ENCODE peak calls at places on chromosomes 5 and 9, in seven cellular contexts. One of them, this sample, is unnamed.

GRCh38 chr5:172902497-172903472 is 56.4 kb upstream of the RPL26L1 start:
- DNase-seq in neural progenitor cell: peak
- DNase-seq in HepG2: peak
- DNase-seq in H1: peak
- DNase-seq in HCT116: peak
- DNase-seq in astrocyte: peak
- DNase-seq in PC-9: peak
- DNase-seq in this sample: peak

GRCh38 chr5:89493414-89493813 is 610.4 kb upstream of the MEF2C start:
- DNase-seq in neural progenitor cell: no peak
- DNase-seq in HepG2: no peak
- DNase-seq in H1: no peak
- DNase-seq in HCT116: no peak
- DNase-seq in astrocyte: no peak
- DNase-seq in PC-9: no peak
- DNase-seq in this sample: no peak

GRCh38 chr9:127185931-127186781 is 63.7 kb upstream of the ANGPTL2 start:
- DNase-seq in neural progenitor cell: peak
- DNase-seq in HepG2: peak
- DNase-seq in H1: no peak
- DNase-seq in HCT116: no peak
- DNase-seq in astrocyte: peak
- DNase-seq in PC-9: no peak
- DNase-seq in this sample: peak

GRCh38 chr9:137734181-137734580 is 115.4 kb downstream of the EHMT1 start:
- DNase-seq in neural progenitor cell: no peak
- DNase-seq in HepG2: no peak
- DNase-seq in H1: no peak
- DNase-seq in HCT116: no peak
- DNase-seq in astrocyte: no peak
- DNase-seq in PC-9: no peak
- DNase-seq in this sample: no peak

GRCh38 chr5:172749881-172750608 is 20.9 kb downstream of the DUSP1 start:
- DNase-seq in neural progenitor cell: no peak
- DNase-seq in HepG2: no peak
- DNase-seq in H1: no peak
- DNase-seq in HCT116: no peak
- DNase-seq in astrocyte: peak
- DNase-seq in PC-9: no peak
- DNase-seq in this sample: no peak

GRCh38 chr9:83056180-83056579 is 6.8 kb downstream of the RASEF start:
- DNase-seq in neural progenitor cell: no peak
- DNase-seq in HepG2: no peak
- DNase-seq in H1: no peak
- DNase-seq in HCT116: no peak
- DNase-seq in astrocyte: no peak
- DNase-seq in PC-9: no peak
- DNase-seq in this sample: no peak

GRCh38 chr9:137218754-137219271 is 3.2 kb downstream of the RNF208 start:
- DNase-seq in neural progenitor cell: no peak
- DNase-seq in HepG2: peak
- DNase-seq in H1: no peak
- DNase-seq in HCT116: no peak
- DNase-seq in astrocyte: peak
- DNase-seq in PC-9: peak
- DNase-seq in this sample: peak

GRCh38 chr5:119017999-119018398 is 29.7 kb upstream of the DTWD2 start:
- DNase-seq in neural progenitor cell: no peak
- DNase-seq in HepG2: no peak
- DNase-seq in H1: no peak
- DNase-seq in HCT116: no peak
- DNase-seq in astrocyte: no peak
- DNase-seq in PC-9: no peak
- DNase-seq in this sample: no peak

GRCh38 chr5:179279347-179280094 is 65.7 kb downstream of the ADAMTS2 start:
- DNase-seq in neural progenitor cell: no peak
- DNase-seq in HepG2: no peak
- DNase-seq in H1: no peak
- DNase-seq in HCT116: no peak
- DNase-seq in astrocyte: no peak
- DNase-seq in PC-9: no peak
- DNase-seq in this sample: no peak

GRCh38 chr5:99019812-99020697 is 91.2 kb upstream of the CHD1 start:
- DNase-seq in neural progenitor cell: no peak
- DNase-seq in HepG2: peak
- DNase-seq in H1: no peak
- DNase-seq in HCT116: peak
- DNase-seq in astrocyte: peak
- DNase-seq in PC-9: peak
- DNase-seq in this sample: peak

GRCh38 chr5:62771331-62771730 is 192.7 kb downstream of the LRRC70 start:
- DNase-seq in neural progenitor cell: no peak
- DNase-seq in HepG2: no peak
- DNase-seq in H1: no peak
- DNase-seq in HCT116: no peak
- DNase-seq in astrocyte: no peak
- DNase-seq in PC-9: no peak
- DNase-seq in this sample: no peak

GRCh38 chr5:93676707-93677106 is 64.7 kb downstream of the POU5F2 start:
- DNase-seq in neural progenitor cell: peak
- DNase-seq in HepG2: no peak
- DNase-seq in H1: no peak
- DNase-seq in HCT116: no peak
- DNase-seq in astrocyte: no peak
- DNase-seq in PC-9: no peak
- DNase-seq in this sample: no peak

GRCh38 chr5:171899792-171900191 is 106.6 kb downstream of the FBXW11 start:
- DNase-seq in neural progenitor cell: peak
- DNase-seq in HepG2: no peak
- DNase-seq in H1: no peak
- DNase-seq in HCT116: no peak
- DNase-seq in astrocyte: no peak
- DNase-seq in PC-9: no peak
- DNase-seq in this sample: no peak

GRCh38 chr9:89442981-89443817 is 54.7 kb downstream of the SEMA4D start:
- DNase-seq in neural progenitor cell: no peak
- DNase-seq in HepG2: no peak
- DNase-seq in H1: no peak
- DNase-seq in HCT116: no peak
- DNase-seq in astrocyte: no peak
- DNase-seq in PC-9: no peak
- DNase-seq in this sample: peak

GRCh38 chr9:78006734-78007133 is 24.9 kb downstream of the GNAQ start:
- DNase-seq in neural progenitor cell: no peak
- DNase-seq in HepG2: no peak
- DNase-seq in H1: no peak
- DNase-seq in HCT116: no peak
- DNase-seq in astrocyte: no peak
- DNase-seq in PC-9: no peak
- DNase-seq in this sample: no peak
- H3K27ac ChIP-seq in neural progenitor cell: no peak
- H3K27ac ChIP-seq in HepG2: no peak
- H3K27ac ChIP-seq in H1: no peak
- H3K27ac ChIP-seq in HCT116: no peak
- H3K27ac ChIP-seq in astrocyte: no peak
- H3K27ac ChIP-seq in PC-9: no peak
- H3K27ac ChIP-seq in this sample: no peak

DNA sequence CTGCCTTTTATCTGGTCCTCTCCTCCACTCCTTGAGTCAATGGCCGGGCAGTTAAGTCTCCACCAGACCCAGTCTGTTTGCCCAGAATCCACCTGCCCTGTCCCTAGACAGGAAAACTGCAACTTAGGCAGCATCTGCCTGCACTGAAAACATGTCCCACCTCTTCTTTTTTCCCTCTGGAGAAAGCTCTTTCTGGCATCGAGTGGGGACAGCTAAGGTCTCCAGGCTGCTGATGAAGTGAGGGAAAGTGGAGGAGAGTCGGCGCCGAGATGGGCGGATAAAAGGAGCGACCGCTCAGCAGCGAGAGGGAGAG is 243 bp upstream of the SHISAL2B start:
- DNase-seq in neural progenitor cell: no peak
- DNase-seq in HepG2: no peak
- DNase-seq in H1: no peak
- DNase-seq in HCT116: no peak
- DNase-seq in astrocyte: no peak
- DNase-seq in PC-9: no peak
- DNase-seq in this sample: no peak
- TF ChIP-seq EZH2 in neural progenitor cell: no peak
- TF ChIP-seq EZH2 in HepG2: no peak
- TF ChIP-seq EZH2 in H1: peak
- TF ChIP-seq EZH2 in HCT116: no peak
- TF ChIP-seq EZH2 in astrocyte: no peak
- TF ChIP-seq EZH2 in PC-9: no peak
- TF ChIP-seq EZH2 in this sample: no peak

GRCh38 chr9:25396828-25397227 is 281.4 kb downstream of the TUSC1 start:
- DNase-seq in neural progenitor cell: no peak
- DNase-seq in HepG2: no peak
- DNase-seq in H1: no peak
- DNase-seq in HCT116: no peak
- DNase-seq in astrocyte: no peak
- DNase-seq in PC-9: no peak
- DNase-seq in this sample: no peak

GRCh38 chr9:25397746-25398145 is 280.5 kb downstream of the TUSC1 start:
- DNase-seq in neural progenitor cell: no peak
- DNase-seq in HepG2: no peak
- DNase-seq in H1: no peak
- DNase-seq in HCT116: no peak
- DNase-seq in astrocyte: no peak
- DNase-seq in PC-9: no peak
- DNase-seq in this sample: no peak
- H3K27ac ChIP-seq in neural progenitor cell: no peak
- H3K27ac ChIP-seq in HepG2: no peak
- H3K27ac ChIP-seq in H1: no peak
- H3K27ac ChIP-seq in HCT116: no peak
- H3K27ac ChIP-seq in astrocyte: no peak
- H3K27ac ChIP-seq in PC-9: no peak
- H3K27ac ChIP-seq in this sample: no peak

DNA sequence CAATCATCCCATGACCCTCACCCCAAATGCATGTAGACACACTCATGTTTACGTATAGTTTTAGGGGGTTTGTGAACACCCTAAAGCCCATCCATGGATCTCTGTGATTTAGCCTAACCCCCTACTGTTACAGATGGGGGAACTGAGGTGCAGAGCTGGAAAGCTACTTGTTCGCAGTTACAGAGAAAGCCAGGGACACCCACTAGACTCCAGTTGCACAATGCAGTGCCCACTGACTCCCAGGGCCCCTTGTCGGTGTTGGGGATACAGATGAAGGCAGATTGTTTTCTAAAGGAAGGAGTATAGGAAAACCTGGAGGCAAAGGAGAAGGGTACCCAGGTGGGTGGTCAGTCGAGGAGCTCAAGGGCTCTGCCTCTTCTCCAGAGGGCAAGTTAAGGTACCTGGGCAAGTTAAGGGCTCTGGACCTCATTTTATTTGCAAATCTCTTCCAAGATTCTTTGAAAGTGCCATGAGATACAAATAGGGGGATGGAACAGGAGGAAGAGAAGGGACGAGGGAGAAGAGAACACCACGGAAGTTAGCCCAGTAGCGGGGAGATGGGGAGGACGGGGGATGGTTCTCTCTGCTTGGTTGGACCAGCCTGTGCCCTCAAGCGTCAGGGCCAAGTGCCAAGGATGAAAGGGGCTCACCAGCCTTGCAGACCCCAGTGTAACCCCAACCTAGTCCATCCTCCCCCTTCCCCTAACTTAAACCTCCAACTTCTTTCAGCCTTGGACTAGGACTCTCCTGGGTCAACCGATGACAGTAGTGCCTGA is 958 bp downstream of the MYOZ3 start:
- DNase-seq in neural progenitor cell: no peak
- DNase-seq in HepG2: no peak
- DNase-seq in H1: no peak
- DNase-seq in HCT116: no peak
- DNase-seq in astrocyte: no peak
- DNase-seq in PC-9: no peak
- DNase-seq in this sample: no peak
- TF ChIP-seq EZH2 in neural progenitor cell: no peak
- TF ChIP-seq EZH2 in HepG2: no peak
- TF ChIP-seq EZH2 in H1: no peak
- TF ChIP-seq EZH2 in HCT116: no peak
- TF ChIP-seq EZH2 in astrocyte: no peak
- TF ChIP-seq EZH2 in PC-9: no peak
- TF ChIP-seq EZH2 in this sample: no peak

GRCh38 chr5:21685016-21685415 is 1168.1 kb downstream of the CDH12 start:
- DNase-seq in neural progenitor cell: no peak
- DNase-seq in HepG2: no peak
- DNase-seq in H1: no peak
- DNase-seq in HCT116: no peak
- DNase-seq in astrocyte: no peak
- DNase-seq in PC-9: no peak
- DNase-seq in this sample: no peak

GRCh38 chr5:21688655-21689054 is 1164.5 kb downstream of the CDH12 start:
- DNase-seq in neural progenitor cell: no peak
- DNase-seq in HepG2: no peak
- DNase-seq in H1: no peak
- DNase-seq in HCT116: no peak
- DNase-seq in astrocyte: peak
- DNase-seq in PC-9: peak
- DNase-seq in this sample: peak

GRCh38 chr5:21685536-21685935 is 1167.6 kb downstream of the CDH12 start:
- DNase-seq in neural progenitor cell: no peak
- DNase-seq in HepG2: no peak
- DNase-seq in H1: no peak
- DNase-seq in HCT116: no peak
- DNase-seq in astrocyte: peak
- DNase-seq in PC-9: no peak
- DNase-seq in this sample: peak

GRCh38 chr5:21681906-21682305 is 1171.2 kb downstream of the CDH12 start:
- DNase-seq in neural progenitor cell: no peak
- DNase-seq in HepG2: no peak
- DNase-seq in H1: no peak
- DNase-seq in HCT116: no peak
- DNase-seq in astrocyte: no peak
- DNase-seq in PC-9: no peak
- DNase-seq in this sample: no peak

DNA sequence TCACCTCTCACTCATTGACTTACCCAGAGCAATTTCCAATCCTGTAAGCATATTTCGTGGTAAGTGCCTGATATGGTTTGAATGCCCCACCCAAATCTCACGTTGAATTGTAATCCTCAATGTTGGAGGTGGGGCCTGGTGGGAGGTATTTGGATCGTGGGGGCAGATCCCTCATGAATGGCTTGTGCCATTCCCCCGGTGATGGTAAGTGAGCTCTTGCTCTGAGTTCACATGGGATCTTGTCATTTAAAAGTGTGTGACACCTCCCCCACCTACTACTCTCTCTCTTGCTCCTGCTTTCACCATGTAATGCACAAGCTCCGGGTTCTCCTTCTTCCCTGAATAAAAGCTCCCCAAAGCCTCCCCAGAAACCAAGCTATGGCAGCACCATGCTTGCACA is 1165.5 kb downstream of the CDH12 start:
- DNase-seq in neural progenitor cell: no peak
- DNase-seq in HepG2: no peak
- DNase-seq in H1: no peak
- DNase-seq in HCT116: no peak
- DNase-seq in astrocyte: no peak
- DNase-seq in PC-9: no peak
- DNase-seq in this sample: no peak
- H3K27ac ChIP-seq in neural progenitor cell: no peak
- H3K27ac ChIP-seq in HepG2: no peak
- H3K27ac ChIP-seq in H1: no peak
- H3K27ac ChIP-seq in HCT116: no peak
- H3K27ac ChIP-seq in astrocyte: no peak
- H3K27ac ChIP-seq in PC-9: no peak
- H3K27ac ChIP-seq in this sample: no peak

This sample was measured in GM23248.